ENCODE peak calls at places on chromosome 9, in four cellular contexts. A, D, L and X are unnamed samples.
A peak's percentile ranks its signal among the peaks of the same experiment; 100 is the strongest.

GRCh38 chr9:91211414-91211813 is 150.3 kb downstream of the AUH start:
- DNase-seq in L (no peak), A (no peak), D (no peak), X (no peak)

GRCh38 chr9:7165350-7165937 is 407.7 kb downstream of the KDM4C start:
- DNase-seq in A (no peak), D (no peak), L (no peak), X (peak; percentile 41)

GRCh38 chr9:84271887-84272556 is 68.5 kb downstream of the SLC28A3 start:
- DNase-seq in A (no peak), D (no peak), L (peak; percentile 13), X (no peak)

GRCh38 chr9:118829334-118829733 is 539.9 kb downstream of the BRINP1 start:
- DNase-seq in D (peak; percentile 5), L (no peak), A (no peak), X (no peak)

GRCh38 chr9:101062686-101063085 is 34.2 kb downstream of the PLPPR1 start:
- DNase-seq in A (no peak), D (no peak), L (no peak), X (no peak)

GRCh38 chr9:20028192-20028848 is 239.5 kb upstream of the SLC24A2 start:
- DNase-seq in D (no peak), L (no peak), A (no peak), X (no peak)

GRCh38 chr9:136947955-136948510 is 3.0 kb downstream of the C8G start:
- DNase-seq in L (peak; percentile 4), A (peak; percentile 74), D (peak; percentile 78), X (no peak)

GRCh38 chr9:108665856-108666784 is 189.7 kb downstream of the ACTL7B start:
- DNase-seq in A (no peak), D (no peak), L (peak; percentile 2), X (no peak)

GRCh38 chr9:37911271-37911681 is 7.3 kb upstream of the SLC25A51 start:
- DNase-seq in A (no peak), L (peak; percentile 41), D (no peak), X (no peak)

GRCh38 chr9:134136997-134137302 is 1.1 kb downstream of the WDR5 start:
- DNase-seq in A (no peak), D (no peak), L (no peak), X (peak; percentile 28)

GRCh38 chr9:134141906-134142305 is 6.0 kb downstream of the WDR5 start:
- DNase-seq in D (no peak), A (no peak), L (no peak), X (no peak)

GRCh38 chr9:134136117-134136996 is 475 bp downstream of the WDR5 start:
- DNase-seq in D (no peak), A (peak; percentile 44), L (peak; percentile 13), X (peak; percentile 29)

GRCh38 chr9:134138292-134138691 is 2.4 kb downstream of the WDR5 start:
- DNase-seq in A (no peak), D (no peak), L (no peak), X (no peak)

GRCh38 chr9:134139081-134139480 is 3.2 kb downstream of the WDR5 start:
- DNase-seq in A (no peak), D (peak; percentile 50), L (peak; percentile 44), X (no peak)
- TF ChIP-seq USF2 in A (no peak), D (no peak), L (no peak), X (no peak)

GRCh38 chr9:77472646-77473045 is 175.5 kb downstream of the GNA14 start:
- DNase-seq in D (no peak), L (no peak), A (no peak), X (no peak)

GRCh38 chr9:77471572-77471971 is 176.6 kb downstream of the GNA14 start:
- DNase-seq in L (no peak), D (no peak), A (no peak), X (no peak)

GRCh38 chr9:77474903-77475302 is 173.2 kb downstream of the GNA14 start:
- DNase-seq in A (no peak), L (no peak), D (no peak), X (no peak)

DNA sequence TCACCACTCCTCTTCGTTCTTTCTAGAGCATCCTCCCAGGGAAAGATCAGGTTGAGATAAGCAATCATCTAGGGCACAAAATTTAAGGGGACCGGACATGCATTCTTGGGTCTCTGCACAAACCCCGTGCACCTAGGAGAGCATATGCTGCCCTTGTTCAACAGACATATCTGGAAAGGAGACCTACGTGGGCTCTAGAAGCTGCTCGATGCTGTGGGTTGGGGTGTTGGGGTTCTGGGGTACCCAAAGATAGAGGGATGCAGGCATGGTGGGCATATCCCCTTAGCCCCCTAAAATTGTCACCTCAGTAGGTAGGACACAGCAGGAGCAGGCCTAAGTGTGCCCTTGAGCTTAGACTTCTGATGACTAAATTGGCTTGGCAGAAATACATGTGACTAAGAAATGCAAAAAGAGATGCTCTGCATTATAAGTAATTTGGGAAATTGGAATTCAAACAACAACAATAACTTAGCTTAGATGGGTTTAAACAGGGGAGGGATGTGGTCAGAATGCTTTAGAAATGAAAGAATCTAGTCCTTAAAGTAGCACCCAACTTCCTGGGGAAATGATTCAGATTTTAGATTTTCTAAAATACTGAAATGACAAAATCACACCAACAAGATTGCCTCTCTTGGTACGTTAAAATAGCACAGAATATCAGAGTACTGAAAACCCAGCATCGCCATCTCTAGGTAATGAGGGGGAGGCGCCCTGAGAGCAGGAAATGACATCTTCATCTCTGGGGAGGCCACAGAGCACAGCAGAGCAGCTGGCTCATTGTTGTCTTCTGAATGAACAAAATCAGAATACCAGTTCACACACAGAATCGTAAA is 172.3 kb downstream of the GNA14 start:
- DNase-seq in L (peak; percentile 28), A (no peak), D (no peak), X (no peak)
- TF ChIP-seq USF2 in L (no peak), A (no peak), D (no peak), X (no peak)

GRCh38 chr9:23663125-23663524 is 162.9 kb downstream of the ELAVL2 start:
- DNase-seq in A (no peak), L (no peak), D (no peak), X (no peak)

GRCh38 chr9:23665051-23665450 is 161.0 kb downstream of the ELAVL2 start:
- DNase-seq in L (no peak), A (no peak), D (no peak), X (no peak)

GRCh38 chr9:23663946-23664345 is 162.1 kb downstream of the ELAVL2 start:
- DNase-seq in A (no peak), D (no peak), L (no peak), X (no peak)

GRCh38 chr9:23662320-23662719 is 163.7 kb downstream of the ELAVL2 start:
- DNase-seq in L (no peak), A (no peak), D (no peak), X (no peak)

GRCh38 chr9:23663536-23663935 is 162.5 kb downstream of the ELAVL2 start:
- DNase-seq in L (no peak), D (peak; percentile 27), A (no peak), X (no peak)
- TF ChIP-seq USF2 in L (no peak), D (no peak), A (no peak), X (no peak)

GRCh38 chr9:121783126-121783522 is 131.7 kb downstream of the DAB2IP start:
- DNase-seq in L (no peak), A (no peak), D (no peak), X (no peak)

GRCh38 chr9:121786543-121786948 is 135.1 kb downstream of the DAB2IP start:
- DNase-seq in L (no peak), A (no peak), D (no peak), X (no peak)

GRCh38 chr9:121785673-121786542 is 134.5 kb downstream of the DAB2IP start:
- DNase-seq in D (no peak), A (no peak), L (no peak), X (no peak)

GRCh38 chr9:121783523-121784507 is 132.4 kb downstream of the DAB2IP start:
- DNase-seq in L (no peak), D (no peak), A (peak; percentile 58), X (no peak)

GRCh38 chr9:121784706-121785426 is 133.4 kb downstream of the DAB2IP start:
- DNase-seq in A (peak; percentile 34), L (no peak), D (no peak), X (no peak)
- TF ChIP-seq USF2 in A (no peak), L (no peak), D (no peak), X (no peak)

GRCh38 chr9:128257907-128258306 is 17.9 kb downstream of the GOLGA2 start:
- DNase-seq in A (no peak), L (no peak), D (no peak), X (no peak)
- TF ChIP-seq USF2 in A (no peak), L (no peak), D (no peak), X (no peak)

GRCh38 chr9:125106285-125106893 is 36.9 kb downstream of the SCAI start:
- DNase-seq in A (no peak), L (peak; percentile 79), D (no peak), X (no peak)
- TF ChIP-seq USF2 in A (no peak), L (no peak), D (no peak), X (no peak)

DNA sequence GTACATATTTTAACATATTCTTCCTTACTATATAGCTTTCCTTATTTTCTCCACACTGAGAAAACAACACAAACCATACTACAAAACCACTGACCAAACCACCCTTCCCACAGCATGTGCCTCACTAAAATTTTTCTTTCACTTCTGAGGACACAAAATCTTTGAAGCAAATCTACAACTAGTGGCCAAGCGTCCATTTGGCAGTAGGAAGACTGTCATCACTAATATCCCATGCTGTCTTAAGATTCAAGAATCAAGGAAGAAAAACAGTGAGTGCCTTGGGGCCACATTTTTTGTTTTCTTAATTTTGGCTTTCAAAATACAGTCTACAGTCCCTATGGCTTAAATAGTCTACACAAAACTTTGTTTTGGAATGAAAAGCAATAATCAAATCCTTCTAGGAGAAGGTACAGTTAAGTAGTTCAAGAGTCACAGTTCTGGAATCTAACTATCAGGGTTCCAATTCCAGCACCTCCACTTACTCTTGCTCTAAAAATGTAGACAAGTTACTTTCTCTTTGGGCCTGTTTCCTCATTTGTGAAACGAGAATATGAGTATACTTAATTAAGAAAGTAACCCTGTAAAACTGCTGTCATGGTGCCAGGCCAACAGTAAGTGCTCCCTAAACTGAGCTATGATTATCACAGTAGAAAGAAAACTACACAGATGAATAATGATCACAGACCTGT is 227.9 kb downstream of the BNC2 start:
- DNase-seq in L (peak; percentile 46), D (no peak), A (no peak), X (no peak)
- TF ChIP-seq USF2 in L (no peak), D (no peak), A (no peak), X (no peak)

DNA sequence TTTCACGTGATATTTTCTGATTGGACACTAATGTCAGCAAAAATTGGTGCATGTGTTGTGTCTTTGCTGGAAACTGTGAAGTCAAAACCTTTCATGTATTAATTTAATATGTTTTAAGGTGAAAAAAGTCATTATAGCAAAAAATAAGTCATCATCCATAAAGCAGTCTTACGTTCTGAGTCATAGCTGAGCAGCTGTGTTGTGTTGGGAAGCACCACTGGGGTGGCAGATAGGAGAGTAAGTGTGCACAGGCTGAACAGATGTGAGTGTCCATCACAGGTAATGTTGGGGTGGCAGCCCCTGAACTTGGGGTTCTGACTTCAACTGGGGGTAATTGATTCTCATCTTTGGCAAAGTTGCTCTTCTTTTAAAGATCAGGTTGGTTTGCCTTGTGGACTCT is 156.8 kb downstream of the NXNL2 start:
- DNase-seq in L (peak; percentile 84), A (no peak), D (no peak), X (no peak)
- TF ChIP-seq USF2 in L (no peak), A (no peak), D (no peak), X (no peak)

GRCh38 chr9:86246752-86247161 is 12.7 kb downstream of the C9orf153 start:
- DNase-seq in D (no peak), A (peak; percentile 12), L (no peak), X (peak; percentile 5)
- TF ChIP-seq USF2 in D (no peak), A (no peak), L (no peak), X (no peak)

GRCh38 chr9:105037139-105037538 is 109.2 kb upstream of the ABCA1 start:
- DNase-seq in A (no peak), D (no peak), L (no peak), X (no peak)
- TF ChIP-seq USF2 in A (no peak), D (no peak), L (no peak), X (no peak)